ENCODE peak calls at places on chromosome 1, in six cellular contexts. One of them, this sample, is unnamed.

GRCh38 chr1:11887666-11888007 is 28.9 kb upstream of the NPPB start:
- DNase-seq in GM18507: no peak
- DNase-seq in SK-N-SH: no peak
- DNase-seq in D341Med: no peak
- DNase-seq in LNCaP clone FGC: no peak
- DNase-seq in CD8-positive, alpha-beta T cell: no peak
- DNase-seq in this sample: no peak

GRCh38 chr1:225896937-225897549 is 8.1 kb upstream of the LEFTY1 start:
- DNase-seq in LNCaP clone FGC: no peak
- DNase-seq in CD8-positive, alpha-beta T cell: peak
- DNase-seq in SK-N-SH: no peak
- DNase-seq in D341Med: no peak
- DNase-seq in GM18507: peak
- DNase-seq in this sample: no peak

GRCh38 chr1:57146100-57146499 is 180.3 kb upstream of the C8B start:
- DNase-seq in GM18507: no peak
- DNase-seq in CD8-positive, alpha-beta T cell: no peak
- DNase-seq in LNCaP clone FGC: no peak
- DNase-seq in SK-N-SH: no peak
- DNase-seq in D341Med: no peak
- DNase-seq in this sample: no peak

GRCh38 chr1:116808476-116809180 is 54.4 kb downstream of the CD2 start:
- DNase-seq in CD8-positive, alpha-beta T cell: no peak
- DNase-seq in SK-N-SH: no peak
- DNase-seq in D341Med: no peak
- DNase-seq in LNCaP clone FGC: no peak
- DNase-seq in GM18507: no peak
- DNase-seq in this sample: no peak

GRCh38 chr1:247443641-247444040 is 14.3 kb downstream of the OR2B11 start:
- DNase-seq in SK-N-SH: no peak
- DNase-seq in GM18507: no peak
- DNase-seq in D341Med: no peak
- DNase-seq in CD8-positive, alpha-beta T cell: no peak
- DNase-seq in LNCaP clone FGC: no peak
- DNase-seq in this sample: no peak

GRCh38 chr1:21669287-21670058 is at the start of gene RAP1GAP:
- DNase-seq in GM18507: no peak
- DNase-seq in CD8-positive, alpha-beta T cell: no peak
- DNase-seq in LNCaP clone FGC: no peak
- DNase-seq in D341Med: peak
- DNase-seq in SK-N-SH: peak
- DNase-seq in this sample: no peak

GRCh38 chr1:92483442-92484170 is 3.1 kb downstream of the GFI1 start:
- DNase-seq in CD8-positive, alpha-beta T cell: no peak
- DNase-seq in GM18507: no peak
- DNase-seq in SK-N-SH: peak
- DNase-seq in LNCaP clone FGC: no peak
- DNase-seq in D341Med: peak
- DNase-seq in this sample: no peak

GRCh38 chr1:119188926-119189325 is 48.5 kb upstream of the WARS2 start:
- DNase-seq in GM18507: no peak
- DNase-seq in SK-N-SH: no peak
- DNase-seq in D341Med: no peak
- DNase-seq in CD8-positive, alpha-beta T cell: no peak
- DNase-seq in LNCaP clone FGC: no peak
- DNase-seq in this sample: no peak

GRCh38 chr1:89671775-89672488 is 39.0 kb downstream of the LRRC8C start:
- DNase-seq in LNCaP clone FGC: no peak
- DNase-seq in CD8-positive, alpha-beta T cell: no peak
- DNase-seq in D341Med: no peak
- DNase-seq in GM18507: no peak
- DNase-seq in SK-N-SH: no peak
- DNase-seq in this sample: no peak

GRCh38 chr1:206456577-206457375 is 13.5 kb upstream of the IKBKE start:
- DNase-seq in LNCaP clone FGC: no peak
- DNase-seq in D341Med: no peak
- DNase-seq in GM18507: no peak
- DNase-seq in CD8-positive, alpha-beta T cell: no peak
- DNase-seq in SK-N-SH: no peak
- DNase-seq in this sample: no peak

GRCh38 chr1:172414331-172414730 is 6.2 kb upstream of the C1orf105 start:
- DNase-seq in D341Med: no peak
- DNase-seq in SK-N-SH: no peak
- DNase-seq in GM18507: no peak
- DNase-seq in LNCaP clone FGC: no peak
- DNase-seq in CD8-positive, alpha-beta T cell: no peak
- DNase-seq in this sample: no peak

GRCh38 chr1:226046240-226046639 is 16.3 kb upstream of the H3-3A start:
- DNase-seq in SK-N-SH: no peak
- DNase-seq in GM18507: no peak
- DNase-seq in LNCaP clone FGC: no peak
- DNase-seq in CD8-positive, alpha-beta T cell: no peak
- DNase-seq in D341Med: no peak
- DNase-seq in this sample: no peak

GRCh38 chr1:154463512-154463990 is 38.5 kb upstream of the TDRD10 start:
- DNase-seq in SK-N-SH: no peak
- DNase-seq in LNCaP clone FGC: peak
- DNase-seq in D341Med: no peak
- DNase-seq in GM18507: no peak
- DNase-seq in CD8-positive, alpha-beta T cell: peak
- DNase-seq in this sample: no peak

This sample was measured in DMS 273 treated with DMSO at 0.1 percent for 48 hours.